ENCODE peak calls at places on chromosomes 5 and 9, in ten cellular contexts. J is AG10803; L is activated naive CD4-positive, alpha-beta T cell; K is T-helper 9 cell; X is head of caudate nucleus; R is bronchial epithelial cell; E is colonic mucosa; Q is heart right ventricle; O is tibial artery; F is esophagus muscularis mucosa. C is an unnamed sample.

GRCh38 chr5:44665101-44665701 is 143.5 kb upstream of the MRPS30 start:
- DNase-seq in O (peak), Q (no peak), E (no peak), L (no peak), J (peak), X (no peak), F (no peak), K (no peak), R (peak), C (no peak)

GRCh38 chr9:29212590-29213373 is 1639.5 kb upstream of the C9orf72 start:
- DNase-seq in K (no peak), J (no peak), O (no peak), R (no peak), L (no peak), F (no peak), E (no peak), Q (no peak), X (peak), C (no peak)

GRCh38 chr5:14250094-14250777 is 107.1 kb downstream of the TRIO start:
- DNase-seq in E (peak), Q (peak), K (no peak), X (peak), R (peak), J (peak), F (no peak), O (no peak), L (no peak), C (no peak)

GRCh38 chr5:131423056-131423455 is 159.2 kb downstream of the CDC42SE2 start:
- DNase-seq in F (no peak), E (no peak), K (no peak), X (no peak), Q (no peak), R (peak), O (no peak), J (peak), L (no peak), C (no peak)

GRCh38 chr5:175654807-175655206 is 3.1 kb upstream of the HRH2 start:
- DNase-seq in F (no peak), Q (no peak), X (no peak), R (peak), K (no peak), O (peak), L (no peak), J (no peak), E (no peak), C (no peak)

GRCh38 chr5:111079846-111080245 is 8.3 kb downstream of the TSLP start:
- DNase-seq in R (no peak), J (no peak), Q (no peak), E (no peak), X (no peak), F (no peak), K (no peak), O (no peak), L (no peak), C (no peak)

GRCh38 chr5:137619191-137619870 is 116.6 kb downstream of the KLHL3 start:
- DNase-seq in J (peak), K (no peak), X (peak), R (peak), Q (peak), E (no peak), O (peak), F (no peak), L (no peak), C (no peak)

GRCh38 chr5:111830333-111830732 is 73.3 kb upstream of the NREP start:
- DNase-seq in F (no peak), L (no peak), Q (no peak), J (peak), X (no peak), R (peak), O (no peak), K (no peak), E (no peak), C (no peak)

GRCh38 chr9:3475300-3476020 is 50.3 kb downstream of the RFX3 start:
- DNase-seq in Q (no peak), X (no peak), K (no peak), R (no peak), O (no peak), E (no peak), L (no peak), J (no peak), F (no peak), C (no peak)

GRCh38 chr9:114285166-114285867 is 37.6 kb upstream of the ORM1 start:
- DNase-seq in J (peak), X (no peak), K (no peak), O (peak), E (no peak), L (no peak), R (peak), Q (no peak), F (no peak), C (peak)

GRCh38 chr9:121778252-121779225 is 127.1 kb downstream of the DAB2IP start:
- DNase-seq in X (no peak), R (no peak), F (no peak), O (no peak), Q (no peak), K (no peak), L (no peak), J (peak), E (no peak), C (no peak)

GRCh38 chr5:102911973-102912372 is 156.9 kb downstream of the PAM start:
- DNase-seq in X (no peak), O (no peak), R (peak), Q (no peak), F (no peak), L (no peak), K (no peak), J (peak), E (no peak), C (no peak)

GRCh38 chr9:129289883-129290282 is 111.8 kb upstream of the IER5L start:
- DNase-seq in K (no peak), O (peak), L (no peak), R (no peak), X (no peak), Q (no peak), J (no peak), F (peak), E (no peak), C (peak)

GRCh38 chr9:91935805-91936204 is 14.2 kb downstream of the ROR2 start:
- DNase-seq in J (no peak), Q (no peak), L (no peak), E (no peak), O (no peak), R (no peak), X (no peak), K (no peak), F (no peak), C (no peak)

GRCh38 chr9:752681-753200 is 88.8 kb upstream of the DMRT1 start:
- DNase-seq in R (no peak), X (no peak), J (no peak), E (no peak), F (no peak), L (no peak), Q (no peak), O (no peak), K (no peak), C (no peak)

GRCh38 chr9:3692606-3693005 is 166.8 kb upstream of the RFX3 start:
- DNase-seq in J (no peak), Q (no peak), F (no peak), E (no peak), L (no peak), K (no peak), R (no peak), X (no peak), O (no peak), C (no peak)

GRCh38 chr5:88770290-88771257 is 112.4 kb downstream of the MEF2C start:
- DNase-seq in X (no peak), F (no peak), E (no peak), K (no peak), J (peak), R (peak), Q (no peak), L (no peak), O (no peak), C (no peak)

GRCh38 chr5:95884021-95884333 is 61.5 kb upstream of the GLRX start:
- DNase-seq in L (no peak), Q (no peak), R (peak), J (peak), F (no peak), X (no peak), K (no peak), O (no peak), E (no peak), C (no peak)

GRCh38 chr9:91500509-91501011 is 76.9 kb upstream of the NFIL3 start:
- DNase-seq in E (no peak), O (no peak), Q (no peak), L (no peak), F (no peak), X (no peak), R (peak), J (peak), K (no peak), C (no peak)

GRCh38 chr5:97544279-97545077 is 361.4 kb upstream of the RIOK2 start:
- DNase-seq in R (peak), F (no peak), K (no peak), O (no peak), X (no peak), L (no peak), Q (no peak), J (peak), E (no peak), C (no peak)

GRCh38 chr9:14231196-14231990 is 82.5 kb downstream of the NFIB start:
- DNase-seq in E (no peak), L (no peak), Q (no peak), F (no peak), O (no peak), K (no peak), J (no peak), R (no peak), X (no peak), C (no peak)

GRCh38 chr9:18023332-18023731 is 444.5 kb downstream of the SH3GL2 start:
- DNase-seq in F (no peak), O (no peak), K (no peak), L (no peak), J (no peak), X (no peak), E (no peak), R (no peak), Q (no peak), C (no peak)

GRCh38 chr5:145619806-145620205 is 215.3 kb downstream of the PRELID2 start:
- DNase-seq in J (peak), K (no peak), X (no peak), O (no peak), E (no peak), R (no peak), L (no peak), F (no peak), Q (no peak), C (no peak)

C was measured in left lobe of liver.